ENCODE peak calls at places on chromosome 1, in eight cellular contexts. One of them, this sample, is unnamed.

GRCh38 chr1:175478203-175478602 is 265.2 kb downstream of the TNR start:
- DNase-seq in stomach: no peak
- DNase-seq in BE2C: no peak
- DNase-seq in choroid plexus epithelial cell: no peak
- DNase-seq in A549: no peak
- DNase-seq in IMR-90: no peak
- DNase-seq in sigmoid colon: no peak
- DNase-seq in endothelial cell: no peak
- DNase-seq in this sample: no peak

GRCh38 chr1:206143537-206144155 is 26.5 kb upstream of the AVPR1B start:
- DNase-seq in sigmoid colon: no peak
- DNase-seq in choroid plexus epithelial cell: no peak
- DNase-seq in A549: no peak
- DNase-seq in BE2C: no peak
- DNase-seq in endothelial cell: no peak
- DNase-seq in stomach: no peak
- DNase-seq in IMR-90: no peak
- DNase-seq in this sample: no peak

GRCh38 chr1:3219005-3219724 is 150.2 kb downstream of the PRDM16 start:
- DNase-seq in IMR-90: no peak
- DNase-seq in sigmoid colon: peak
- DNase-seq in A549: peak
- DNase-seq in choroid plexus epithelial cell: peak
- DNase-seq in BE2C: peak
- DNase-seq in endothelial cell: no peak
- DNase-seq in stomach: peak
- DNase-seq in this sample: no peak

GRCh38 chr1:1406821-1407100 is 332 bp downstream of the MRPL20 start:
- DNase-seq in BE2C: no peak
- DNase-seq in choroid plexus epithelial cell: no peak
- DNase-seq in endothelial cell: no peak
- DNase-seq in IMR-90: no peak
- DNase-seq in sigmoid colon: no peak
- DNase-seq in stomach: no peak
- DNase-seq in A549: no peak
- DNase-seq in this sample: no peak

GRCh38 chr1:36109041-36109679 is 15.9 kb downstream of the COL8A2 start:
- DNase-seq in stomach: no peak
- DNase-seq in BE2C: no peak
- DNase-seq in choroid plexus epithelial cell: peak
- DNase-seq in IMR-90: peak
- DNase-seq in endothelial cell: no peak
- DNase-seq in A549: no peak
- DNase-seq in sigmoid colon: no peak
- DNase-seq in this sample: no peak

GRCh38 chr1:212860713-212861581 is 2.9 kb downstream of the FLVCR1 start:
- DNase-seq in sigmoid colon: no peak
- DNase-seq in endothelial cell: no peak
- DNase-seq in A549: peak
- DNase-seq in choroid plexus epithelial cell: peak
- DNase-seq in IMR-90: peak
- DNase-seq in stomach: no peak
- DNase-seq in BE2C: no peak
- DNase-seq in this sample: no peak

GRCh38 chr1:150484431-150484830 is 2.8 kb upstream of the TARS2 start:
- DNase-seq in IMR-90: peak
- DNase-seq in stomach: no peak
- DNase-seq in A549: no peak
- DNase-seq in BE2C: no peak
- DNase-seq in choroid plexus epithelial cell: no peak
- DNase-seq in sigmoid colon: peak
- DNase-seq in endothelial cell: no peak
- DNase-seq in this sample: no peak

GRCh38 chr1:69814926-69815325 is 247.2 kb downstream of the LRRC7 start:
- DNase-seq in stomach: no peak
- DNase-seq in endothelial cell: no peak
- DNase-seq in sigmoid colon: no peak
- DNase-seq in IMR-90: no peak
- DNase-seq in BE2C: no peak
- DNase-seq in choroid plexus epithelial cell: peak
- DNase-seq in A549: no peak
- DNase-seq in this sample: no peak

GRCh38 chr1:245742891-245743290 is 588.1 kb downstream of the KIF26B start:
- DNase-seq in endothelial cell: no peak
- DNase-seq in BE2C: no peak
- DNase-seq in choroid plexus epithelial cell: peak
- DNase-seq in sigmoid colon: no peak
- DNase-seq in stomach: no peak
- DNase-seq in IMR-90: no peak
- DNase-seq in A549: no peak
- DNase-seq in this sample: no peak

GRCh38 chr1:36203027-36203553 is 21.2 kb upstream of the THRAP3 start:
- DNase-seq in choroid plexus epithelial cell: no peak
- DNase-seq in BE2C: no peak
- DNase-seq in endothelial cell: no peak
- DNase-seq in IMR-90: no peak
- DNase-seq in A549: no peak
- DNase-seq in sigmoid colon: no peak
- DNase-seq in stomach: no peak
- DNase-seq in this sample: no peak

GRCh38 chr1:226597616-226598454 is 49.3 kb downstream of the STUM start:
- DNase-seq in IMR-90: no peak
- DNase-seq in A549: no peak
- DNase-seq in BE2C: no peak
- DNase-seq in endothelial cell: no peak
- DNase-seq in choroid plexus epithelial cell: no peak
- DNase-seq in sigmoid colon: peak
- DNase-seq in stomach: no peak
- DNase-seq in this sample: no peak

GRCh38 chr1:167763525-167764220 is 41.9 kb downstream of the MPZL1 start:
- DNase-seq in BE2C: no peak
- DNase-seq in sigmoid colon: no peak
- DNase-seq in endothelial cell: no peak
- DNase-seq in A549: no peak
- DNase-seq in IMR-90: no peak
- DNase-seq in stomach: no peak
- DNase-seq in choroid plexus epithelial cell: no peak
- DNase-seq in this sample: no peak

GRCh38 chr1:203289281-203289981 is 15.9 kb upstream of the BTG2 start:
- DNase-seq in stomach: peak
- DNase-seq in choroid plexus epithelial cell: no peak
- DNase-seq in A549: no peak
- DNase-seq in IMR-90: no peak
- DNase-seq in sigmoid colon: peak
- DNase-seq in endothelial cell: no peak
- DNase-seq in BE2C: no peak
- DNase-seq in this sample: no peak

GRCh38 chr1:62294211-62294610 is 25.0 kb downstream of the KANK4 start:
- DNase-seq in sigmoid colon: no peak
- DNase-seq in stomach: peak
- DNase-seq in IMR-90: no peak
- DNase-seq in endothelial cell: peak
- DNase-seq in A549: peak
- DNase-seq in BE2C: peak
- DNase-seq in choroid plexus epithelial cell: no peak
- DNase-seq in this sample: no peak

GRCh38 chr1:79899914-79900313 is 893.4 kb upstream of the ADGRL4 start:
- DNase-seq in BE2C: no peak
- DNase-seq in IMR-90: peak
- DNase-seq in sigmoid colon: no peak
- DNase-seq in stomach: no peak
- DNase-seq in A549: no peak
- DNase-seq in choroid plexus epithelial cell: peak
- DNase-seq in endothelial cell: no peak
- DNase-seq in this sample: no peak
- TF ChIP-seq CTCF in BE2C: no peak
- TF ChIP-seq CTCF in IMR-90: peak
- TF ChIP-seq CTCF in sigmoid colon: no peak
- TF ChIP-seq CTCF in stomach: no peak
- TF ChIP-seq CTCF in A549: no peak
- TF ChIP-seq CTCF in choroid plexus epithelial cell: peak
- TF ChIP-seq CTCF in endothelial cell: no peak
- TF ChIP-seq CTCF in this sample: no peak

GRCh38 chr1:8409107-8409506 is 91.2 kb downstream of the SLC45A1 start:
- DNase-seq in A549: peak
- DNase-seq in choroid plexus epithelial cell: peak
- DNase-seq in endothelial cell: no peak
- DNase-seq in sigmoid colon: no peak
- DNase-seq in stomach: no peak
- DNase-seq in IMR-90: peak
- DNase-seq in BE2C: no peak
- DNase-seq in this sample: no peak
- TF ChIP-seq CTCF in A549: peak
- TF ChIP-seq CTCF in choroid plexus epithelial cell: peak
- TF ChIP-seq CTCF in endothelial cell: peak
- TF ChIP-seq CTCF in sigmoid colon: peak
- TF ChIP-seq CTCF in stomach: no peak
- TF ChIP-seq CTCF in IMR-90: peak
- TF ChIP-seq CTCF in BE2C: peak
- TF ChIP-seq CTCF in this sample: no peak

DNA sequence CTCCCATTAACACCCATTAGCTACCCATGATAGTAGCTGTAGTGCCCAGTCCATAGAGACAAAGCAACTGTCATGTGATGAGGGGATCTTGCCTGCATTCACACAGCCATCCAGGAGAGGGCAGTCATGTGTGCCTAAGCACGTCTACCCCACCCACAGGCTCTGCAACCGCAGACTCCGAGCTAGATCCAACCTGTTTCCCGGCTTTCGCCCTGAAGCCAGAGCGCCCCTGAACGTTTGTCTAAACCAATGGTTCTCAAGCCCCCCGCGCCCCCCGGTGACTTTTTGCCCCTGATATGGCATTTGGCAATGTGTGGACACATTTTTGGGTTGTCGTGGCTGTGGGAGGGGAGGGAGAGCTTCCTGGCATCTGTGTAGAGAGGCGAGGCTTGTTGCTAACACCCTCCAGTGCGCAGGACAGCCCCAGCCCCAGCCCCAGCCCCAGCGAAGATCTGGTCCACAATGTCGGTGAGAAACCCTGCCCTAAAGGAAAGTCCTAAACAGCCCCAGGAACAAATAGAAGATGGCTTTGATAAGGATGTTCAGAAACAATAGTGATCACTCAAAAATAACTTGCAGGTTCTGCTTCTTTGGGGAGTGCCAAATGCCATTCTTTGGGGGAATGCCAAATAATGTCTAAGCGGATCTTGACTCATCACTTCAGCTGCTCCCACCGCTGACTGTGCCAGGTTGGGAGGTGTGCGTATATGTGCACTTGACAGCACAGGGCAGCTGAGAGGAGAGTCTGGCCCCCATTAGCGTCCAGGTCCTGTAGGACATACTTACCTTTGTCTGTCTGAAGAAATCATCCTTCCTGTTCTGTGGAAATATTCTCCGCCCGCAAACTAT is 34.5 kb downstream of the SLC44A3 start:
- DNase-seq in stomach: peak
- DNase-seq in endothelial cell: peak
- DNase-seq in A549: peak
- DNase-seq in sigmoid colon: peak
- DNase-seq in choroid plexus epithelial cell: peak
- DNase-seq in BE2C: peak
- DNase-seq in IMR-90: peak
- DNase-seq in this sample: peak
- TF ChIP-seq CTCF in stomach: no peak
- TF ChIP-seq CTCF in endothelial cell: peak
- TF ChIP-seq CTCF in A549: peak
- TF ChIP-seq CTCF in sigmoid colon: peak
- TF ChIP-seq CTCF in choroid plexus epithelial cell: peak
- TF ChIP-seq CTCF in BE2C: peak
- TF ChIP-seq CTCF in IMR-90: peak
- TF ChIP-seq CTCF in this sample: peak

DNA sequence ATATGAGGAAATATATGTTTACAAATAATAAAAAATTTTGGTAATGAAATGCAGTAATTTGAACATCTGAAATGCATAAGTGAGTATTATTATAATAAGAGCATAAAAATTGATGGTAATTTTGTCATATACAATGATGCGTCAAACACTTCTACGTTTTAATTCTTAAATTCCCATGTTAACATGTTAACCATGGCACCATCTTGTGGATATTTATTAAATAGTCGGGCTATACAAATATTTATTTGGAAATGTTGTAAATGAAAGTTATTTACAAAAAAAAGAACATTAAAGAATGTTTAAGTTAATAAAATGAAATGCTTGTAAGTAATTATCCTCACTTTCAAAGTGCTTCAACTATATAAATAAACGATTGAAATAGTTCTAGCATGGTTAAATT is 57.2 kb upstream of the C1orf185 start:
- DNase-seq in endothelial cell: no peak
- DNase-seq in BE2C: no peak
- DNase-seq in choroid plexus epithelial cell: peak
- DNase-seq in A549: no peak
- DNase-seq in stomach: no peak
- DNase-seq in IMR-90: no peak
- DNase-seq in sigmoid colon: no peak
- DNase-seq in this sample: no peak
- TF ChIP-seq CTCF in endothelial cell: no peak
- TF ChIP-seq CTCF in BE2C: no peak
- TF ChIP-seq CTCF in choroid plexus epithelial cell: no peak
- TF ChIP-seq CTCF in A549: peak
- TF ChIP-seq CTCF in stomach: no peak
- TF ChIP-seq CTCF in IMR-90: peak
- TF ChIP-seq CTCF in sigmoid colon: no peak
- TF ChIP-seq CTCF in this sample: no peak

DNA sequence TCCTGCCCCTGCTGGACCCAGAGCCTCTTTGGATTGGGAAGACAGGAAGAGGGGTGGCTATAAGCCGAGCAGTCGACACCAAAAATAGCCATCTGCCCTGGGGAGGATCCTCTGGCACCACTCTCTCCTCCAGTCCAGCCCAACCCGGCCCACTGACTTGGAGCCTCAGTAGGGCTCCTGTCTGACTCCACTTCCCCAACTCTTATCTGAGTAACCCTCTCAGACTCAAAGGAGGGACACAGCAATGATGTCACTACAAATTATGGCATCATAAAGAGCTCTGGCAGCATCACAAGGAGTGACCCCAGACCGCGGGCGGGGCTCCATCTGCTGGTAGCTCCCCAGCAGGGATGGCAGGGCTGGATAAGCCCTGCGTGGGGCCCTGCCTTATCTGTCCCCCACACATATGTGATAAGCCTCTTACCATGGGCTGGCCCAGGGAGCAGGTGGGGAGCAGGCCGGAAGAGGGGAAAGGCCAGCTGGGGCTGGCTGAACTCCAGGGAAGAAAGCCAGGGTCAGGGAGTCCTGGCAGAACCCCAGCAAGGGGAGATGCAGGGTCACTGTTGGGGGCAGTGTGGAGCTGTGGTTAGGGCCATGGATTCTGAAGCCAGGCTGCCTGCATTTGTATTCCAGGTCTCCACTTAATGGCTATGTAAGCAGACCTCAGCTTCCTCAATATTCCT is 4.6 kb upstream of the SLC6A9 start:
- DNase-seq in endothelial cell: no peak
- DNase-seq in choroid plexus epithelial cell: peak
- DNase-seq in IMR-90: no peak
- DNase-seq in stomach: no peak
- DNase-seq in A549: no peak
- DNase-seq in sigmoid colon: peak
- DNase-seq in BE2C: peak
- DNase-seq in this sample: no peak
- TF ChIP-seq CTCF in endothelial cell: no peak
- TF ChIP-seq CTCF in choroid plexus epithelial cell: peak
- TF ChIP-seq CTCF in IMR-90: no peak
- TF ChIP-seq CTCF in stomach: no peak
- TF ChIP-seq CTCF in A549: no peak
- TF ChIP-seq CTCF in sigmoid colon: no peak
- TF ChIP-seq CTCF in BE2C: peak
- TF ChIP-seq CTCF in this sample: no peak